ENCODE peak calls at places on chromosome 20, in six cellular contexts. S is activated naive CD4-positive, alpha-beta T cell treated with anti-CD3 and anti-CD28 coated beads for 36 hours; R is hippocampal formation; B is GM10248; Q is NCI-H774; H is amygdala. T is an unnamed sample.

GRCh38 chr20:6583134-6583738 is 184.2 kb upstream of the BMP2 start:
- DNase-seq in Q (no peak), H (peak; percentile 6), S (no peak), B (peak; percentile 46), R (peak; percentile 16), T (peak; percentile 57)

GRCh38 chr20:15440249-15440820 is 1102.9 kb upstream of the FLRT3 start:
- DNase-seq in R (no peak), Q (no peak), B (no peak), H (no peak), S (no peak), T (no peak)

GRCh38 chr20:44582321-44583025 is at the start of gene PKIG:
- DNase-seq in S (no peak), H (no peak), Q (no peak), B (no peak), R (no peak), T (no peak)

GRCh38 chr20:1844723-1845523 is 50.3 kb upstream of the SIRPA start:
- DNase-seq in Q (no peak), B (peak; percentile 89), R (peak; percentile 28), H (peak; percentile 9), S (peak; percentile 90), T (no peak)

GRCh38 chr20:32062776-32063170 is 10.7 kb downstream of the HCK start:
- DNase-seq in Q (no peak), S (peak; percentile 41), R (peak; percentile 38), H (peak; percentile 8), B (peak; percentile 54), T (no peak)

GRCh38 chr20:56171087-56172012 is 77.2 kb upstream of the MC3R start:
- DNase-seq in B (no peak), Q (peak; percentile 36), S (no peak), R (no peak), H (peak; percentile 3), T (peak; percentile 9)

GRCh38 chr20:37733416-37733815 is 39.6 kb downstream of the CTNNBL1 start:
- DNase-seq in Q (no peak), B (no peak), R (no peak), H (no peak), S (no peak), T (no peak)

GRCh38 chr20:48567145-48567544 is 260.7 kb downstream of the PREX1 start:
- DNase-seq in H (no peak), Q (no peak), B (no peak), R (no peak), S (no peak), T (no peak)

GRCh38 chr20:32636278-32636677 is 37.5 kb downstream of the C20orf203 start:
- DNase-seq in R (no peak), B (no peak), Q (no peak), S (no peak), H (no peak), T (no peak)

T was measured in NCI-H460.